ENCODE peak calls at places on chromosomes 7 and 10, in four cellular contexts. X, L, V and K are unnamed samples.

GRCh38 chr10:74650613-74651012 is 175.8 kb upstream of the KAT6B start:
- DNase-seq in X (no peak), L (no peak), V (no peak), K (no peak)

GRCh38 chr7:72230281-72230680 is 181.9 kb downstream of the CALN1 start:
- DNase-seq in X (no peak), L (no peak), V (no peak), K (no peak)

GRCh38 chr10:88209837-88210552 is 346.6 kb downstream of the PTEN start:
- DNase-seq in X (peak), L (no peak), V (no peak), K (no peak)

GRCh38 chr10:59099536-59099935 is 76.9 kb upstream of the PHYHIPL start:
- DNase-seq in X (no peak), L (no peak), V (no peak), K (no peak)

GRCh38 chr10:125911990-125912389 is 15.6 kb downstream of the FANK1 start:
- DNase-seq in X (no peak), L (no peak), V (no peak), K (no peak)

GRCh38 chr7:143240323-143241168 is 18.7 kb downstream of the TAS2R40 start:
- DNase-seq in X (peak), L (peak), V (peak), K (no peak)

GRCh38 chr10:114389429-114389828 is 14.9 kb downstream of the AFAP1L2 start:
- DNase-seq in X (no peak), L (no peak), V (no peak), K (no peak)

GRCh38 chr7:47893238-47893637 is 55.0 kb downstream of the PKD1L1 start:
- DNase-seq in X (no peak), L (peak), V (peak), K (peak)

GRCh38 chr7:125444864-125445263 is 515.2 kb upstream of the POT1 start:
- DNase-seq in X (no peak), L (no peak), V (no peak), K (no peak)

GRCh38 chr10:129760003-129760315 is 204.1 kb downstream of the EBF3 start:
- DNase-seq in X (no peak), L (no peak), V (no peak), K (no peak)

GRCh38 chr10:58400609-58401008 is 15.4 kb downstream of the TFAM start:
- DNase-seq in X (no peak), L (no peak), V (no peak), K (no peak)

GRCh38 chr7:11946794-11947193 is 114.8 kb upstream of the THSD7A start:
- DNase-seq in X (no peak), L (no peak), V (no peak), K (no peak)

GRCh38 chr10:120646738-120647427 is 189.9 kb downstream of the PLPP4 start:
- DNase-seq in X (no peak), L (no peak), V (no peak), K (no peak)

GRCh38 chr10:113854757-113855626 is 531 bp downstream of the NHLRC2 start:
- DNase-seq in X (no peak), L (peak), V (peak), K (peak)

GRCh38 chr7:14341200-14341599 is 351.7 kb upstream of the ETV1 start:
- DNase-seq in X (no peak), L (no peak), V (no peak), K (no peak)

GRCh38 chr7:1097120-1097504 is 9.2 kb downstream of the GPER1 start:
- DNase-seq in X (no peak), L (no peak), V (no peak), K (no peak)

GRCh38 chr7:128841171-128841690 is 11.0 kb downstream of the FLNC start:
- DNase-seq in X (no peak), L (no peak), V (no peak), K (no peak)

GRCh38 chr7:106890952-106891351 is 25.9 kb downstream of the PIK3CG start:
- DNase-seq in X (no peak), L (no peak), V (no peak), K (no peak)

GRCh38 chr10:133131754-133132710 is 28.0 kb upstream of the KNDC1 start:
- DNase-seq in X (no peak), L (no peak), V (no peak), K (no peak)

GRCh38 chr10:34553753-34554152 is 261.3 kb downstream of the PARD3 start:
- DNase-seq in X (no peak), L (no peak), V (no peak), K (no peak)

GRCh38 chr7:80623465-80624252 is 14.8 kb upstream of the CD36 start:
- DNase-seq in X (no peak), L (no peak), V (peak), K (no peak)

GRCh38 chr7:13055732-13056369 is 368.4 kb downstream of the ARL4A start:
- DNase-seq in X (no peak), L (no peak), V (no peak), K (no peak)

GRCh38 chr7:101390901-101391301 is 28.2 kb downstream of the COL26A1 start:
- DNase-seq in X (no peak), L (no peak), V (peak), K (no peak)

GRCh38 chr10:64096941-64097340 is 575.7 kb downstream of the REEP3 start:
- DNase-seq in X (no peak), L (no peak), V (no peak), K (no peak)

GRCh38 chr7:93117852-93118530 is at the start of gene SAMD9:
- DNase-seq in X (peak), L (peak), V (no peak), K (no peak)

GRCh38 chr7:156125841-156126730 is 313.8 kb upstream of the SHH start:
- DNase-seq in X (no peak), L (no peak), V (no peak), K (no peak)

GRCh38 chr7:44631458-44632115 is 25.2 kb downstream of the OGDH start:
- DNase-seq in X (no peak), L (no peak), V (no peak), K (no peak)